ENCODE peak calls at places on chromosomes 12 and 14, in four cellular contexts. D is B cell, X is NCI-H1105 treated with DMSO at 0.1 percent for 48 hours, G is nephron progenitor cell. C is an unnamed sample.

GRCh38 chr12:116060765-116061164 is 216.7 kb downstream of the MED13L start:
- DNase-seq in D (peak), X (no peak), G (no peak), C (peak)

GRCh38 chr12:30169839-30170591 is 386.3 kb upstream of the TMTC1 start:
- DNase-seq in D (no peak), X (no peak), G (no peak), C (no peak)

GRCh38 chr14:101126376-101127130 is 223.0 kb upstream of the RTL1 start:
- DNase-seq in D (no peak), X (no peak), G (no peak), C (no peak)

GRCh38 chr14:87034680-87035079 is 958.3 kb downstream of the GALC start:
- DNase-seq in D (no peak), X (no peak), G (no peak), C (no peak)

GRCh38 chr14:36344211-36344610 is 23.8 kb upstream of the MBIP start:
- DNase-seq in D (no peak), X (no peak), G (no peak), C (no peak)

GRCh38 chr12:71999795-72000194 is 61.1 kb downstream of the TPH2 start:
- DNase-seq in D (no peak), X (no peak), G (no peak), C (peak)

GRCh38 chr14:35402323-35403084 is 2.0 kb downstream of the NFKBIA start:
- DNase-seq in D (no peak), X (no peak), G (no peak), C (no peak)

GRCh38 chr12:68137278-68137930 is 22.1 kb downstream of the IFNG start:
- DNase-seq in D (no peak), X (no peak), G (no peak), C (no peak)

GRCh38 chr12:83827193-83827592 is 1085.4 kb downstream of the SLC6A15 start:
- DNase-seq in D (no peak), X (no peak), G (peak), C (no peak)

GRCh38 chr14:79016828-79017505 is 846.8 kb downstream of the NRXN3 start:
- DNase-seq in D (no peak), X (no peak), G (no peak), C (peak)

GRCh38 chr14:40368314-40368713 is 936.1 kb upstream of the FBXO33 start:
- DNase-seq in D (no peak), X (peak), G (no peak), C (peak)

GRCh38 chr12:58592817-58593216 is 327.5 kb downstream of the LRIG3 start:
- DNase-seq in D (no peak), X (no peak), G (no peak), C (no peak)

GRCh38 chr14:105528197-105528858 is 1.9 kb downstream of the TMEM121 start:
- DNase-seq in D (peak), X (peak), G (peak), C (no peak)

GRCh38 chr12:128076188-128076587 is 190.8 kb upstream of the TMEM132C start:
- DNase-seq in D (no peak), X (no peak), G (no peak), C (peak)